ENCODE peak calls at places on chromosomes 13 and 19, in ten cellular contexts. One of them, this sample, is unnamed.

GRCh38 chr13:49499889-49500660 is 4.3 kb downstream of the PHF11 start:
- DNase-seq in fibroblast of lung: peak; percentile 84
- DNase-seq in heart right ventricle: no peak
- DNase-seq in hepatocyte: no peak
- DNase-seq in psoas muscle: no peak
- DNase-seq in tibial nerve: no peak
- DNase-seq in A549: no peak
- DNase-seq in adrenal gland: no peak
- DNase-seq in Peyer's patch: no peak
- DNase-seq in kidney: no peak
- DNase-seq in this sample: no peak

GRCh38 chr13:93690139-93690538 is 463.5 kb downstream of the GPC6 start:
- DNase-seq in kidney: no peak
- DNase-seq in hepatocyte: peak; percentile 52
- DNase-seq in tibial nerve: peak; percentile 18
- DNase-seq in adrenal gland: no peak
- DNase-seq in Peyer's patch: no peak
- DNase-seq in fibroblast of lung: no peak
- DNase-seq in psoas muscle: no peak
- DNase-seq in A549: no peak
- DNase-seq in heart right ventricle: no peak
- DNase-seq in this sample: no peak

GRCh38 chr13:21478881-21479808 is 20.0 kb upstream of the ZDHHC20 start:
- DNase-seq in heart right ventricle: peak; percentile 73
- DNase-seq in fibroblast of lung: peak; percentile 65
- DNase-seq in hepatocyte: peak; percentile 76
- DNase-seq in adrenal gland: peak; percentile 34
- DNase-seq in tibial nerve: peak; percentile 59
- DNase-seq in kidney: no peak
- DNase-seq in Peyer's patch: no peak
- DNase-seq in psoas muscle: no peak
- DNase-seq in A549: no peak
- DNase-seq in this sample: no peak

GRCh38 chr13:42707596-42707995 is 73.8 kb upstream of the FAM216B start:
- DNase-seq in A549: no peak
- DNase-seq in kidney: no peak
- DNase-seq in Peyer's patch: no peak
- DNase-seq in psoas muscle: no peak
- DNase-seq in fibroblast of lung: peak; percentile 79
- DNase-seq in hepatocyte: no peak
- DNase-seq in tibial nerve: no peak
- DNase-seq in adrenal gland: no peak
- DNase-seq in heart right ventricle: no peak
- DNase-seq in this sample: no peak

GRCh38 chr13:110232756-110233155 is 74.2 kb downstream of the COL4A1 start:
- DNase-seq in adrenal gland: no peak
- DNase-seq in tibial nerve: no peak
- DNase-seq in Peyer's patch: no peak
- DNase-seq in psoas muscle: no peak
- DNase-seq in A549: no peak
- DNase-seq in heart right ventricle: peak; percentile 54
- DNase-seq in kidney: no peak
- DNase-seq in hepatocyte: no peak
- DNase-seq in fibroblast of lung: no peak
- DNase-seq in this sample: peak; percentile 80

GRCh38 chr19:11010041-11010440 is 49.2 kb downstream of the SMARCA4 start:
- DNase-seq in heart right ventricle: no peak
- DNase-seq in adrenal gland: no peak
- DNase-seq in tibial nerve: no peak
- DNase-seq in A549: no peak
- DNase-seq in hepatocyte: no peak
- DNase-seq in Peyer's patch: no peak
- DNase-seq in kidney: no peak
- DNase-seq in psoas muscle: no peak
- DNase-seq in fibroblast of lung: no peak
- DNase-seq in this sample: no peak

GRCh38 chr13:102185375-102185984 is 216.4 kb downstream of the FGF14 start:
- DNase-seq in Peyer's patch: no peak
- DNase-seq in psoas muscle: no peak
- DNase-seq in A549: no peak
- DNase-seq in adrenal gland: no peak
- DNase-seq in kidney: no peak
- DNase-seq in hepatocyte: no peak
- DNase-seq in heart right ventricle: no peak
- DNase-seq in fibroblast of lung: no peak
- DNase-seq in tibial nerve: no peak
- DNase-seq in this sample: no peak

GRCh38 chr13:84588023-84588422 is 705.7 kb upstream of the SLITRK1 start:
- DNase-seq in hepatocyte: no peak
- DNase-seq in heart right ventricle: no peak
- DNase-seq in Peyer's patch: no peak
- DNase-seq in tibial nerve: no peak
- DNase-seq in psoas muscle: no peak
- DNase-seq in A549: no peak
- DNase-seq in adrenal gland: no peak
- DNase-seq in fibroblast of lung: no peak
- DNase-seq in kidney: no peak
- DNase-seq in this sample: no peak

GRCh38 chr19:7068599-7068998 is 904 bp upstream of the ZNF557 start:
- DNase-seq in kidney: no peak
- DNase-seq in Peyer's patch: no peak
- DNase-seq in hepatocyte: no peak
- DNase-seq in tibial nerve: no peak
- DNase-seq in adrenal gland: no peak
- DNase-seq in psoas muscle: no peak
- DNase-seq in heart right ventricle: no peak
- DNase-seq in A549: no peak
- DNase-seq in fibroblast of lung: no peak
- DNase-seq in this sample: no peak

GRCh38 chr19:55086730-55087541 is 11.3 kb downstream of the EPS8L1 start:
- DNase-seq in hepatocyte: peak; percentile 94
- DNase-seq in adrenal gland: peak; percentile 94
- DNase-seq in kidney: peak; percentile 95
- DNase-seq in psoas muscle: peak; percentile 96
- DNase-seq in fibroblast of lung: peak; percentile 89
- DNase-seq in A549: no peak
- DNase-seq in heart right ventricle: peak; percentile 97
- DNase-seq in Peyer's patch: peak; percentile 90
- DNase-seq in tibial nerve: peak; percentile 87
- DNase-seq in this sample: peak; percentile 85

GRCh38 chr13:112730157-112730671 is 40.4 kb downstream of the ATP11A start:
- DNase-seq in A549: no peak
- DNase-seq in tibial nerve: no peak
- DNase-seq in fibroblast of lung: no peak
- DNase-seq in Peyer's patch: peak; percentile 25
- DNase-seq in psoas muscle: peak; percentile 43
- DNase-seq in heart right ventricle: peak; percentile 52
- DNase-seq in hepatocyte: no peak
- DNase-seq in adrenal gland: no peak
- DNase-seq in kidney: peak; percentile 57
- DNase-seq in this sample: no peak

GRCh38 chr13:112579310-112579843 is 8.6 kb downstream of the TUBGCP3 start:
- DNase-seq in A549: no peak
- DNase-seq in heart right ventricle: no peak
- DNase-seq in Peyer's patch: no peak
- DNase-seq in tibial nerve: no peak
- DNase-seq in fibroblast of lung: no peak
- DNase-seq in psoas muscle: no peak
- DNase-seq in kidney: no peak
- DNase-seq in adrenal gland: no peak
- DNase-seq in hepatocyte: no peak
- DNase-seq in this sample: no peak

GRCh38 chr19:37893845-37894575 is 12.4 kb downstream of the WDR87 start:
- DNase-seq in A549: no peak
- DNase-seq in psoas muscle: no peak
- DNase-seq in hepatocyte: peak; percentile 39
- DNase-seq in tibial nerve: no peak
- DNase-seq in kidney: no peak
- DNase-seq in adrenal gland: no peak
- DNase-seq in Peyer's patch: no peak
- DNase-seq in heart right ventricle: no peak
- DNase-seq in fibroblast of lung: no peak
- DNase-seq in this sample: no peak

GRCh38 chr13:102814025-102814607 is 15.2 kb downstream of the BIVM start:
- DNase-seq in A549: no peak
- DNase-seq in tibial nerve: no peak
- DNase-seq in adrenal gland: no peak
- DNase-seq in hepatocyte: no peak
- DNase-seq in psoas muscle: no peak
- DNase-seq in kidney: no peak
- DNase-seq in fibroblast of lung: no peak
- DNase-seq in heart right ventricle: no peak
- DNase-seq in Peyer's patch: no peak
- DNase-seq in this sample: no peak

GRCh38 chr19:39166571-39167391 is 30.0 kb upstream of the NCCRP1 start:
- DNase-seq in psoas muscle: peak; percentile 65
- DNase-seq in Peyer's patch: peak; percentile 80
- DNase-seq in fibroblast of lung: no peak
- DNase-seq in tibial nerve: peak; percentile 35
- DNase-seq in kidney: peak; percentile 95
- DNase-seq in A549: no peak
- DNase-seq in heart right ventricle: peak; percentile 71
- DNase-seq in hepatocyte: peak; percentile 73
- DNase-seq in adrenal gland: peak; percentile 95
- DNase-seq in this sample: no peak
- H3K27ac ChIP-seq in psoas muscle: no peak overlapping the region
- H3K27ac ChIP-seq in Peyer's patch: no peak overlapping the region
- H3K27ac ChIP-seq in fibroblast of lung: no peak overlapping the region
- H3K27ac ChIP-seq in tibial nerve: peak overlapping the region; percentile 17
- H3K27ac ChIP-seq in kidney: peak overlapping the region; percentile 87
- H3K27ac ChIP-seq in A549: peak overlapping the region; percentile 22
- H3K27ac ChIP-seq in heart right ventricle: no peak overlapping the region
- H3K27ac ChIP-seq in hepatocyte: peak overlapping the region; percentile 78
- H3K27ac ChIP-seq in adrenal gland: no peak overlapping the region
- H3K27ac ChIP-seq in this sample: no peak overlapping the region

DNA sequence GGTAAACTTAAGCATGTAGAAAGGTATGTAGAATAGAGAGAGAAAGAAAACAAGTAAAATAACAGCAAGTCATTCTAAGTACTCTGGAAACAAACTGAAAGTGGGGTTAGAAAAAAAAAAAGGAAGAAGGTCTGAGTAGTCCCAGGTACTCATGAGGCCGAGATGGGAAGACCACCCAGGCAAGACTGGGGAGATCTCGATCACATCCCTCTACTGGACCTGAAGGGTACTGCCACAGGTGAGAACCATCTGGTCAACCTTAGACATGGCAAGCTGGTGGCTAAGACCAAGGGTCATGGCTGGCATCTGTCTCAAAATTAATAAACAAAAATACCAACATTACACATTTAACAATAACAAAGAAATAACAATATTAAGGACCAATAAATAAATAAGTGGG is 36.3 kb upstream of the ZNF724 start:
- DNase-seq in psoas muscle: no peak
- DNase-seq in heart right ventricle: no peak
- DNase-seq in Peyer's patch: no peak
- DNase-seq in adrenal gland: no peak
- DNase-seq in hepatocyte: no peak
- DNase-seq in fibroblast of lung: no peak
- DNase-seq in tibial nerve: no peak
- DNase-seq in kidney: no peak
- DNase-seq in A549: no peak
- DNase-seq in this sample: no peak
- TF ChIP-seq CTCF in psoas muscle: no peak
- TF ChIP-seq CTCF in heart right ventricle: no peak
- TF ChIP-seq CTCF in Peyer's patch: no peak
- TF ChIP-seq CTCF in adrenal gland: no peak
- TF ChIP-seq CTCF in hepatocyte: no peak
- TF ChIP-seq CTCF in fibroblast of lung: peak; percentile 25
- TF ChIP-seq CTCF in tibial nerve: no peak
- TF ChIP-seq CTCF in kidney: no peak
- TF ChIP-seq CTCF in A549: no peak
- TF ChIP-seq CTCF in this sample: no peak

GRCh38 chr13:76024151-76024550 is 388.0 kb downstream of the LMO7 start:
- DNase-seq in heart right ventricle: no peak
- DNase-seq in psoas muscle: no peak
- DNase-seq in hepatocyte: no peak
- DNase-seq in kidney: no peak
- DNase-seq in adrenal gland: no peak
- DNase-seq in fibroblast of lung: no peak
- DNase-seq in tibial nerve: no peak
- DNase-seq in A549: no peak
- DNase-seq in Peyer's patch: no peak
- DNase-seq in this sample: no peak
- H3K4me3 ChIP-seq in heart right ventricle: no peak overlapping the region
- H3K4me3 ChIP-seq in psoas muscle: no peak overlapping the region
- H3K4me3 ChIP-seq in hepatocyte: no peak overlapping the region
- H3K4me3 ChIP-seq in kidney: no peak overlapping the region
- H3K4me3 ChIP-seq in adrenal gland: no peak overlapping the region
- H3K4me3 ChIP-seq in fibroblast of lung: no peak overlapping the region
- H3K4me3 ChIP-seq in tibial nerve: no peak overlapping the region
- H3K4me3 ChIP-seq in A549: no peak overlapping the region
- H3K4me3 ChIP-seq in Peyer's patch: no peak overlapping the region
- H3K4me3 ChIP-seq in this sample: no peak overlapping the region

GRCh38 chr19:1613808-1614570 is 8.7 kb upstream of the UQCR11 start:
- DNase-seq in fibroblast of lung: no peak
- DNase-seq in adrenal gland: no peak
- DNase-seq in A549: no peak
- DNase-seq in heart right ventricle: no peak
- DNase-seq in hepatocyte: no peak
- DNase-seq in psoas muscle: no peak
- DNase-seq in Peyer's patch: no peak
- DNase-seq in tibial nerve: no peak
- DNase-seq in kidney: no peak
- DNase-seq in this sample: no peak

GRCh38 chr19:1618157-1619093 is 13.2 kb upstream of the UQCR11 start:
- DNase-seq in fibroblast of lung: no peak
- DNase-seq in heart right ventricle: peak; percentile 38
- DNase-seq in psoas muscle: no peak
- DNase-seq in Peyer's patch: peak; percentile 63
- DNase-seq in hepatocyte: peak; percentile 47
- DNase-seq in A549: peak; percentile 72
- DNase-seq in adrenal gland: peak; percentile 30
- DNase-seq in tibial nerve: no peak
- DNase-seq in kidney: peak; percentile 63
- DNase-seq in this sample: no peak

GRCh38 chr19:1615156-1615765 is 10.0 kb upstream of the UQCR11 start:
- DNase-seq in adrenal gland: no peak
- DNase-seq in kidney: peak; percentile 75
- DNase-seq in hepatocyte: no peak
- DNase-seq in Peyer's patch: no peak
- DNase-seq in fibroblast of lung: no peak
- DNase-seq in heart right ventricle: no peak
- DNase-seq in A549: no peak
- DNase-seq in psoas muscle: no peak
- DNase-seq in tibial nerve: no peak
- DNase-seq in this sample: no peak

GRCh38 chr19:1616875-1617274 is 11.6 kb upstream of the UQCR11 start:
- DNase-seq in tibial nerve: no peak
- DNase-seq in adrenal gland: no peak
- DNase-seq in psoas muscle: no peak
- DNase-seq in Peyer's patch: no peak
- DNase-seq in A549: no peak
- DNase-seq in fibroblast of lung: no peak
- DNase-seq in hepatocyte: no peak
- DNase-seq in kidney: no peak
- DNase-seq in heart right ventricle: no peak
- DNase-seq in this sample: no peak

GRCh38 chr19:1616396-1616795 is 11.1 kb upstream of the UQCR11 start:
- DNase-seq in adrenal gland: peak; percentile 69
- DNase-seq in hepatocyte: no peak
- DNase-seq in kidney: no peak
- DNase-seq in heart right ventricle: peak; percentile 28
- DNase-seq in psoas muscle: no peak
- DNase-seq in Peyer's patch: no peak
- DNase-seq in A549: no peak
- DNase-seq in tibial nerve: no peak
- DNase-seq in fibroblast of lung: peak; percentile 36
- DNase-seq in this sample: no peak
- H3K27ac ChIP-seq in adrenal gland: peak overlapping the region; percentile 9
- H3K27ac ChIP-seq in hepatocyte: no peak overlapping the region
- H3K27ac ChIP-seq in kidney: no peak overlapping the region
- H3K27ac ChIP-seq in heart right ventricle: peak overlapping the region; percentile 25
- H3K27ac ChIP-seq in psoas muscle: no peak overlapping the region
- H3K27ac ChIP-seq in Peyer's patch: no peak overlapping the region
- H3K27ac ChIP-seq in A549: no peak overlapping the region
- H3K27ac ChIP-seq in tibial nerve: no peak overlapping the region
- H3K27ac ChIP-seq in fibroblast of lung: no peak overlapping the region
- H3K27ac ChIP-seq in this sample: no peak overlapping the region

This sample was measured in coronary artery.